ENCODE peak calls at places on chromosomes 2 and 18, in four cellular contexts. One of them, this sample, is unnamed.

GRCh38 chr18:74012954-74013630 is 134.5 kb downstream of the FBXO15 start:
- DNase-seq in left ventricle myocardium superior: no peak
- DNase-seq in hypothalamus: no peak
- DNase-seq in non-pigmented ciliary epithelial cell: no peak
- DNase-seq in this sample: no peak

GRCh38 chr2:192459422-192459821 is 264.7 kb upstream of the TMEFF2 start:
- DNase-seq in left ventricle myocardium superior: no peak
- DNase-seq in hypothalamus: no peak
- DNase-seq in non-pigmented ciliary epithelial cell: no peak
- DNase-seq in this sample: no peak

GRCh38 chr2:190618030-190618429 is 30.9 kb upstream of the NAB1 start:
- DNase-seq in left ventricle myocardium superior: no peak
- DNase-seq in hypothalamus: no peak
- DNase-seq in non-pigmented ciliary epithelial cell: no peak
- DNase-seq in this sample: no peak

GRCh38 chr2:129895526-129896082 is 83.9 kb upstream of the RAB6C start:
- DNase-seq in left ventricle myocardium superior: no peak
- DNase-seq in hypothalamus: no peak
- DNase-seq in non-pigmented ciliary epithelial cell: no peak
- DNase-seq in this sample: no peak

GRCh38 chr2:51960846-51961335 is 929.0 kb upstream of the NRXN1 start:
- DNase-seq in left ventricle myocardium superior: no peak
- DNase-seq in hypothalamus: no peak
- DNase-seq in non-pigmented ciliary epithelial cell: no peak
- DNase-seq in this sample: no peak

GRCh38 chr2:63792523-63792922 is 49.2 kb upstream of the UGP2 start:
- DNase-seq in left ventricle myocardium superior: no peak
- DNase-seq in hypothalamus: no peak
- DNase-seq in non-pigmented ciliary epithelial cell: peak
- DNase-seq in this sample: no peak

GRCh38 chr2:13050764-13051163 is 334.0 kb downstream of the TRIB2 start:
- DNase-seq in left ventricle myocardium superior: no peak
- DNase-seq in hypothalamus: no peak
- DNase-seq in non-pigmented ciliary epithelial cell: no peak
- DNase-seq in this sample: no peak

GRCh38 chr18:13254971-13255927 is 36.7 kb downstream of the LDLRAD4 start:
- DNase-seq in left ventricle myocardium superior: no peak
- DNase-seq in hypothalamus: no peak
- DNase-seq in non-pigmented ciliary epithelial cell: no peak
- DNase-seq in this sample: peak

GRCh38 chr2:187403568-187404260 is 44.3 kb downstream of the CALCRL start:
- DNase-seq in left ventricle myocardium superior: no peak
- DNase-seq in hypothalamus: no peak
- DNase-seq in non-pigmented ciliary epithelial cell: no peak
- DNase-seq in this sample: no peak

GRCh38 chr2:109129356-109129920 is 433 bp downstream of the SH3RF3 start:
- DNase-seq in left ventricle myocardium superior: peak
- DNase-seq in hypothalamus: no peak
- DNase-seq in non-pigmented ciliary epithelial cell: no peak
- DNase-seq in this sample: peak

GRCh38 chr2:169849710-169850109 is 22.5 kb downstream of the UBR3 start:
- DNase-seq in left ventricle myocardium superior: no peak
- DNase-seq in hypothalamus: no peak
- DNase-seq in non-pigmented ciliary epithelial cell: no peak
- DNase-seq in this sample: no peak

GRCh38 chr2:119387381-119388129 is 20.8 kb downstream of the DBI start:
- DNase-seq in left ventricle myocardium superior: peak
- DNase-seq in hypothalamus: no peak
- DNase-seq in non-pigmented ciliary epithelial cell: peak
- DNase-seq in this sample: peak

This sample was measured in dorsolateral prefrontal cortex.